ENCODE peak calls at places on chromosomes 1 and 21, in eight cellular contexts. K is endodermal cell, Y is heart left ventricle, C is transverse colon, O is breast epithelium, L is HL-60, F is pancreas, W is PC-9. I is an unnamed sample.
A peak's percentile ranks its signal among the peaks of the same experiment; 100 is the strongest.

GRCh38 chr21:35716886-35717285 is 343.4 kb downstream of the SETD4 start:
- DNase-seq in O (no peak), K (no peak), L (no peak), W (no peak), C (no peak), F (no peak), Y (no peak), I (no peak)

GRCh38 chr1:23019851-23020625 is 770 bp downstream of the KDM1A start:
- DNase-seq in Y (peak; percentile 33), W (no peak), K (peak; percentile 78), C (peak; percentile 20), F (peak; percentile 37), L (peak; percentile 39), O (no peak), I (peak; percentile 53)

GRCh38 chr1:115330480-115331013 is 7.5 kb downstream of the NGF start:
- DNase-seq in O (no peak), L (no peak), W (peak; percentile 62), F (no peak), C (no peak), K (no peak), Y (no peak), I (no peak)

GRCh38 chr1:25573961-25574360 is 30.6 kb downstream of the LDLRAP1 start:
- DNase-seq in O (no peak), K (peak; percentile 41), F (no peak), L (no peak), Y (no peak), W (peak; percentile 50), C (no peak), I (no peak)

GRCh38 chr21:35284199-35284598 is 235.1 kb upstream of the RUNX1 start:
- DNase-seq in F (no peak), C (no peak), O (no peak), K (no peak), L (no peak), Y (peak; percentile 52), W (no peak), I (no peak)

GRCh38 chr1:31310131-31310530 is 13.3 kb downstream of the ZCCHC17 start:
- DNase-seq in L (no peak), F (no peak), O (no peak), W (no peak), Y (no peak), C (no peak), K (no peak), I (no peak)

GRCh38 chr1:81349194-81349965 is 451.4 kb upstream of the ADGRL2 start:
- DNase-seq in W (no peak), F (no peak), O (no peak), C (no peak), K (peak; percentile 56), L (no peak), Y (no peak), I (no peak)

GRCh38 chr21:16002872-16003466 is 273.2 kb downstream of the USP25 start:
- DNase-seq in Y (no peak), O (no peak), W (no peak), C (no peak), L (no peak), K (no peak), F (no peak), I (no peak)

GRCh38 chr1:207964195-207964966 is 53.5 kb upstream of the CD34 start:
- DNase-seq in L (no peak), K (no peak), Y (no peak), W (no peak), O (no peak), C (no peak), F (no peak), I (no peak)

GRCh38 chr1:100184536-100184935 is 6.5 kb upstream of the LRRC39 start:
- DNase-seq in O (no peak), W (no peak), K (no peak), F (no peak), L (peak; percentile 65), C (no peak), Y (no peak), I (no peak)

GRCh38 chr1:201591348-201591747 is 52.4 kb downstream of the NAV1 start:
- DNase-seq in L (no peak), W (no peak), C (no peak), F (no peak), K (peak; percentile 72), Y (no peak), O (no peak), I (peak; percentile 18)

GRCh38 chr1:4653796-4654715 is at the start of gene AJAP1:
- DNase-seq in L (no peak), F (no peak), K (peak; percentile 88), W (no peak), O (no peak), C (no peak), Y (no peak), I (no peak)

GRCh38 chr1:7560601-7561181 is 210.4 kb upstream of the VAMP3 start:
- DNase-seq in O (no peak), L (no peak), W (no peak), C (no peak), K (no peak), Y (peak; percentile 19), F (no peak), I (no peak)

GRCh38 chr21:43190544-43191340 is 21.9 kb downstream of the CRYAA start:
- DNase-seq in F (no peak), O (peak; percentile 44), L (no peak), Y (no peak), W (no peak), C (no peak), K (peak; percentile 42), I (no peak)

GRCh38 chr1:172906778-172907592 is 143.8 kb downstream of the TNFSF18 start:
- DNase-seq in W (no peak), K (peak; percentile 73), Y (no peak), F (no peak), C (no peak), O (no peak), L (peak; percentile 5), I (no peak)

GRCh38 chr1:21630571-21631338 is 38.4 kb downstream of the RAP1GAP start:
- DNase-seq in K (peak; percentile 76), L (no peak), Y (no peak), F (no peak), C (no peak), W (no peak), O (no peak), I (no peak)

GRCh38 chr1:201739492-201740085 is 89.4 kb upstream of the IPO9 start:
- DNase-seq in O (peak; percentile 67), L (no peak), K (peak; percentile 91), W (peak; percentile 65), F (peak; percentile 69), C (peak; percentile 83), Y (peak; percentile 81), I (peak; percentile 70)

GRCh38 chr1:18398791-18399551 is 81.8 kb upstream of the KLHDC7A start:
- DNase-seq in F (no peak), Y (no peak), O (no peak), K (peak; percentile 71), W (no peak), C (no peak), L (no peak), I (no peak)

GRCh38 chr21:45427331-45428271 is 22.6 kb downstream of the COL18A1 start:
- DNase-seq in K (peak; percentile 96), O (no peak), W (peak; percentile 75), L (no peak), C (peak; percentile 50), Y (no peak), F (peak; percentile 69), I (no peak)

GRCh38 chr1:203126866-203127671 is 457 bp upstream of the ADORA1 start:
- DNase-seq in F (peak; percentile 16), K (peak; percentile 57), O (no peak), C (no peak), L (no peak), Y (no peak), W (no peak), I (no peak)

DNA sequence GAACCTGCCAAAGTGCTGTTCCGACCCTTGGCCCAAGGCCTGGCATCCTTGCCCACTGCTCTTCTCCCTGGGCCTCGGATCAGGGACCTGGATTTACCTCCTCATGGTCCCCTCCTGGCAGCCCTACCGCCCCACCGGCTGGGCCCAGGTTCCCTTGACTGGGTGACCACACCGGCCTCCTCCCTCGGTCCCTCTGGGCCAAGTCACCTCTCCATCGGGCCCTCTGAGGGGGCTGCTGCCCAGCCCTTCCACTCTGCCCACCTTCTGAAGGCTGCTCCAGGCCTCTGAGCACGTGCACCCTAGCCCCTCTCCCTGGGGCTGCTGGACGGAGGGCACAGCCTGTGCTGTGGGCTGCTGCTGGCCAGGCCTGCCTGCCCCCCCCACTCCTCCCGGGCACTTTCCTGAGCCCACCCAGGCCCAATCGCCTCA is 9.3 kb upstream of the MMEL1 start:
- DNase-seq in F (no peak), K (peak; percentile 44), O (no peak), Y (no peak), L (no peak), W (no peak), C (no peak), I (no peak)
- H3K27ac ChIP-seq in F (no peak overlapping the region), K (no peak overlapping the region), O (peak overlapping the region; percentile 94), Y (no peak overlapping the region), L (no peak overlapping the region), W (no peak overlapping the region), C (peak overlapping the region; percentile 84), I (peak overlapping the region; percentile 92)

GRCh38 chr21:14056771-14057191 is 154.0 kb downstream of the LIPI start:
- DNase-seq in K (peak; percentile 36), Y (no peak), L (no peak), F (no peak), C (no peak), W (no peak), O (no peak), I (no peak)
- TF ChIP-seq CTCF in K (no peak), Y (no peak), L (no peak), F (no peak), C (no peak), W (no peak), O (no peak), I (no peak)

DNA sequence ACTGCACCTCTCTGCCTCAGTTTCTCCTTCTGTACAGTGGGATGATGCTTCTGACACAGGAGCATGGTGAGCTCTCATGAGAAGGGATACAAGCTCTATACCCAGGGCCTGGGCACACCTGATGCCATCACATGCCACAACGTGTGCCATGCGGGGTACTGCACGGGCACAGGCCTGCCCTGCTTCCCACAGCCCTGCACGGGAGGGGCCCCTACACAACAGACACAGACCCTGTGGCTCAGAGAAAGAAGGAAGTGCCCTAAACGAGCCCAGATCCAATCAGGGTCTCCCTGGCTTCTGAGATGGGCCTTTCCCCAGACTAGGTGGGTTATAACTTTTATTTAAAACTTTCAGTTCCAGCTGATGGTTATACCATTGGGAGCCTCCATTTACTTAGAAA is 24.6 kb downstream of the C2CD2 start:
- DNase-seq in K (no peak), L (peak; percentile 33), C (no peak), O (no peak), Y (no peak), W (no peak), F (no peak), I (no peak)
- H3K27ac ChIP-seq in K (no peak overlapping the region), L (peak overlapping the region; percentile 60), C (no peak overlapping the region), O (peak overlapping the region; percentile 68), Y (no peak overlapping the region), W (no peak overlapping the region), F (no peak overlapping the region), I (peak overlapping the region; percentile 8)

DNA sequence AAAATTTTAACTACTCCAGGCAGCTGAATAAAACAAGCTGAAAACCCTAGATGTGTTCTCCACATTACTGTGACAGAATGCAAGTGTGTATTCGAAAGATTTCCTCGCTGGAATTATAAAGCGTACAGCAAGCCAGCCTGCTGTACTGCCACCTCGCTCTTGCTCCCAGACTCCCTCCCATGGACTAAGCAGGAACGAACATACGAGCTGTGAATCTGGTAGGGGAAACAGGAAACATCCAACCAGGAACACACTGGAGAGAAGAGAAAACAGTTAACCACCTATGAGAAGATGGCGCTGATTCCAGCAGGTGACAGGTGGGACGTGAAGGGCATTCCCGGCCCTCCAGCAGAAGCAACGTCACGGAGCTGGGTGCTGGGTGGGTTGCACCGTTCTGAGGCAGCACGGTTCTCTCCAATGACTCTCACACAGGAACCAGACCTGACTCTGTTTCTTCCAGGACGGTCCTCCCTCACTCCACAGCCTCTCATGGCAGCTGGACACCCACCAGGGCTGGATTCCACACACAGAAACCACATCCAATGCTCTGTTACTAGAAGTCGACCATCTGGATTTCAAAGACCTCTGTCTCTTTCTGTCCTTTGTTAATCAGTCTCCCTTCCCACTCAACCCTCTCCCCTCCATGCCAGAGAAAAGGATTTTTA is 219.2 kb downstream of the RERE start:
- DNase-seq in W (no peak), F (peak; percentile 37), O (no peak), K (no peak), L (no peak), Y (peak; percentile 42), C (peak; percentile 26), I (no peak)
- TF ChIP-seq CTCF in W (no peak), F (no peak), O (peak; percentile 29), K (peak; percentile 59), L (no peak), Y (peak; percentile 47), C (peak; percentile 40), I (peak; percentile 37)